ENCODE peak calls at places on chromosomes 3 and 15, in eight cellular contexts. One of them, this sample, is unnamed.

GRCh38 chr3:9396301-9396631 is 1.1 kb upstream of the SETD5 start:
- DNase-seq in D721Med: no peak
- DNase-seq in tibial artery: peak
- DNase-seq in astrocyte of the spinal cord: peak
- DNase-seq in neuronal stem cell: no peak
- DNase-seq in SK-N-MC: peak
- DNase-seq in memory B cell: no peak
- DNase-seq in CD4-positive, CD25-positive, alpha-beta regulatory T cell: no peak
- DNase-seq in this sample: peak

GRCh38 chr15:92654662-92655061 is 913 bp downstream of the FAM174B start:
- DNase-seq in neuronal stem cell: no peak
- DNase-seq in SK-N-MC: no peak
- DNase-seq in tibial artery: no peak
- DNase-seq in memory B cell: no peak
- DNase-seq in D721Med: no peak
- DNase-seq in CD4-positive, CD25-positive, alpha-beta regulatory T cell: no peak
- DNase-seq in astrocyte of the spinal cord: no peak
- DNase-seq in this sample: no peak

GRCh38 chr15:95636107-95636506 is 694.4 kb upstream of the NR2F2 start:
- DNase-seq in neuronal stem cell: no peak
- DNase-seq in tibial artery: no peak
- DNase-seq in SK-N-MC: no peak
- DNase-seq in memory B cell: no peak
- DNase-seq in astrocyte of the spinal cord: no peak
- DNase-seq in D721Med: no peak
- DNase-seq in CD4-positive, CD25-positive, alpha-beta regulatory T cell: no peak
- DNase-seq in this sample: no peak

GRCh38 chr3:101732240-101732641 is 7.8 kb downstream of the CEP97 start:
- DNase-seq in neuronal stem cell: no peak
- DNase-seq in memory B cell: no peak
- DNase-seq in astrocyte of the spinal cord: no peak
- DNase-seq in D721Med: no peak
- DNase-seq in tibial artery: no peak
- DNase-seq in SK-N-MC: no peak
- DNase-seq in CD4-positive, CD25-positive, alpha-beta regulatory T cell: no peak
- DNase-seq in this sample: no peak

GRCh38 chr3:112377418-112378071 is 44.6 kb downstream of the CD200 start:
- DNase-seq in memory B cell: no peak
- DNase-seq in tibial artery: no peak
- DNase-seq in astrocyte of the spinal cord: peak
- DNase-seq in SK-N-MC: no peak
- DNase-seq in CD4-positive, CD25-positive, alpha-beta regulatory T cell: no peak
- DNase-seq in D721Med: no peak
- DNase-seq in neuronal stem cell: no peak
- DNase-seq in this sample: peak

GRCh38 chr3:195250473-195251251 is 20.3 kb downstream of the XXYLT1 start:
- DNase-seq in tibial artery: peak
- DNase-seq in astrocyte of the spinal cord: peak
- DNase-seq in memory B cell: no peak
- DNase-seq in D721Med: no peak
- DNase-seq in CD4-positive, CD25-positive, alpha-beta regulatory T cell: no peak
- DNase-seq in SK-N-MC: no peak
- DNase-seq in neuronal stem cell: no peak
- DNase-seq in this sample: peak

GRCh38 chr3:57949779-57950618 is 58.2 kb upstream of the FLNB start:
- DNase-seq in CD4-positive, CD25-positive, alpha-beta regulatory T cell: no peak
- DNase-seq in memory B cell: no peak
- DNase-seq in astrocyte of the spinal cord: no peak
- DNase-seq in tibial artery: peak
- DNase-seq in neuronal stem cell: no peak
- DNase-seq in SK-N-MC: no peak
- DNase-seq in D721Med: no peak
- DNase-seq in this sample: no peak

GRCh38 chr15:69344238-69344637 is 45.5 kb downstream of the PAQR5 start:
- DNase-seq in D721Med: no peak
- DNase-seq in neuronal stem cell: no peak
- DNase-seq in CD4-positive, CD25-positive, alpha-beta regulatory T cell: no peak
- DNase-seq in SK-N-MC: no peak
- DNase-seq in memory B cell: no peak
- DNase-seq in astrocyte of the spinal cord: no peak
- DNase-seq in tibial artery: no peak
- DNase-seq in this sample: no peak

GRCh38 chr3:105495021-105495420 is 128.3 kb downstream of the ALCAM start:
- DNase-seq in neuronal stem cell: no peak
- DNase-seq in CD4-positive, CD25-positive, alpha-beta regulatory T cell: no peak
- DNase-seq in astrocyte of the spinal cord: no peak
- DNase-seq in tibial artery: no peak
- DNase-seq in D721Med: no peak
- DNase-seq in SK-N-MC: no peak
- DNase-seq in memory B cell: no peak
- DNase-seq in this sample: peak

GRCh38 chr15:83205725-83206324 is 1.8 kb downstream of the HDGFL3 start:
- DNase-seq in CD4-positive, CD25-positive, alpha-beta regulatory T cell: no peak
- DNase-seq in astrocyte of the spinal cord: peak
- DNase-seq in D721Med: no peak
- DNase-seq in neuronal stem cell: no peak
- DNase-seq in SK-N-MC: no peak
- DNase-seq in memory B cell: no peak
- DNase-seq in tibial artery: no peak
- DNase-seq in this sample: peak

GRCh38 chr3:115074502-115074901 is 72.6 kb downstream of the ZBTB20 start:
- DNase-seq in memory B cell: no peak
- DNase-seq in CD4-positive, CD25-positive, alpha-beta regulatory T cell: no peak
- DNase-seq in D721Med: no peak
- DNase-seq in SK-N-MC: no peak
- DNase-seq in tibial artery: no peak
- DNase-seq in neuronal stem cell: no peak
- DNase-seq in astrocyte of the spinal cord: peak
- DNase-seq in this sample: peak

GRCh38 chr3:123883656-123884257 is 375 bp downstream of the MYLK start:
- DNase-seq in D721Med: no peak
- DNase-seq in astrocyte of the spinal cord: peak
- DNase-seq in SK-N-MC: no peak
- DNase-seq in neuronal stem cell: peak
- DNase-seq in memory B cell: no peak
- DNase-seq in tibial artery: peak
- DNase-seq in CD4-positive, CD25-positive, alpha-beta regulatory T cell: no peak
- DNase-seq in this sample: no peak

GRCh38 chr3:52615178-52615577 is 70.5 kb downstream of the PBRM1 start:
- DNase-seq in tibial artery: no peak
- DNase-seq in D721Med: no peak
- DNase-seq in CD4-positive, CD25-positive, alpha-beta regulatory T cell: no peak
- DNase-seq in astrocyte of the spinal cord: no peak
- DNase-seq in neuronal stem cell: no peak
- DNase-seq in SK-N-MC: no peak
- DNase-seq in memory B cell: no peak
- DNase-seq in this sample: no peak

GRCh38 chr3:188860147-188860546 is 311.6 kb upstream of the TPRG1 start:
- DNase-seq in SK-N-MC: no peak
- DNase-seq in tibial artery: no peak
- DNase-seq in astrocyte of the spinal cord: peak
- DNase-seq in D721Med: no peak
- DNase-seq in memory B cell: no peak
- DNase-seq in neuronal stem cell: no peak
- DNase-seq in CD4-positive, CD25-positive, alpha-beta regulatory T cell: no peak
- DNase-seq in this sample: peak

GRCh38 chr15:88651293-88651692 is 12.5 kb downstream of the ISG20 start:
- DNase-seq in D721Med: no peak
- DNase-seq in CD4-positive, CD25-positive, alpha-beta regulatory T cell: no peak
- DNase-seq in memory B cell: no peak
- DNase-seq in tibial artery: no peak
- DNase-seq in neuronal stem cell: no peak
- DNase-seq in SK-N-MC: no peak
- DNase-seq in astrocyte of the spinal cord: no peak
- DNase-seq in this sample: no peak

GRCh38 chr15:56683925-56684324 is 49.4 kb downstream of the ZNF280D start:
- DNase-seq in CD4-positive, CD25-positive, alpha-beta regulatory T cell: no peak
- DNase-seq in tibial artery: no peak
- DNase-seq in SK-N-MC: no peak
- DNase-seq in D721Med: no peak
- DNase-seq in memory B cell: no peak
- DNase-seq in neuronal stem cell: no peak
- DNase-seq in astrocyte of the spinal cord: no peak
- DNase-seq in this sample: no peak

GRCh38 chr3:194265505-194265892 is 85.6 kb downstream of the CPN2 start:
- DNase-seq in memory B cell: no peak
- DNase-seq in SK-N-MC: no peak
- DNase-seq in D721Med: peak
- DNase-seq in CD4-positive, CD25-positive, alpha-beta regulatory T cell: no peak
- DNase-seq in astrocyte of the spinal cord: peak
- DNase-seq in neuronal stem cell: no peak
- DNase-seq in tibial artery: peak
- DNase-seq in this sample: peak

GRCh38 chr3:119559441-119559963 is at the start of gene CD80:
- DNase-seq in neuronal stem cell: no peak
- DNase-seq in SK-N-MC: peak
- DNase-seq in CD4-positive, CD25-positive, alpha-beta regulatory T cell: peak
- DNase-seq in tibial artery: no peak
- DNase-seq in astrocyte of the spinal cord: peak
- DNase-seq in D721Med: no peak
- DNase-seq in memory B cell: peak
- DNase-seq in this sample: peak

GRCh38 chr3:87488725-87489124 is 212.3 kb upstream of the POU1F1 start:
- DNase-seq in neuronal stem cell: no peak
- DNase-seq in SK-N-MC: no peak
- DNase-seq in astrocyte of the spinal cord: no peak
- DNase-seq in tibial artery: no peak
- DNase-seq in memory B cell: no peak
- DNase-seq in CD4-positive, CD25-positive, alpha-beta regulatory T cell: no peak
- DNase-seq in D721Med: no peak
- DNase-seq in this sample: no peak

GRCh38 chr15:61441901-61442300 is 212.8 kb upstream of the RORA start:
- DNase-seq in tibial artery: no peak
- DNase-seq in SK-N-MC: no peak
- DNase-seq in astrocyte of the spinal cord: no peak
- DNase-seq in CD4-positive, CD25-positive, alpha-beta regulatory T cell: no peak
- DNase-seq in D721Med: no peak
- DNase-seq in memory B cell: no peak
- DNase-seq in neuronal stem cell: no peak
- DNase-seq in this sample: no peak

GRCh38 chr15:39167114-39168058 is 413.5 kb upstream of the THBS1 start:
- DNase-seq in tibial artery: no peak
- DNase-seq in SK-N-MC: no peak
- DNase-seq in CD4-positive, CD25-positive, alpha-beta regulatory T cell: no peak
- DNase-seq in D721Med: no peak
- DNase-seq in neuronal stem cell: no peak
- DNase-seq in memory B cell: no peak
- DNase-seq in astrocyte of the spinal cord: no peak
- DNase-seq in this sample: no peak

GRCh38 chr15:92947071-92947730 is 47.1 kb downstream of the CHD2 start:
- DNase-seq in memory B cell: no peak
- DNase-seq in CD4-positive, CD25-positive, alpha-beta regulatory T cell: no peak
- DNase-seq in neuronal stem cell: no peak
- DNase-seq in SK-N-MC: no peak
- DNase-seq in tibial artery: no peak
- DNase-seq in D721Med: no peak
- DNase-seq in astrocyte of the spinal cord: no peak
- DNase-seq in this sample: no peak

GRCh38 chr3:155870945-155871745 is 695 bp downstream of the GMPS start:
- DNase-seq in astrocyte of the spinal cord: no peak
- DNase-seq in tibial artery: peak
- DNase-seq in SK-N-MC: no peak
- DNase-seq in CD4-positive, CD25-positive, alpha-beta regulatory T cell: peak
- DNase-seq in D721Med: no peak
- DNase-seq in memory B cell: peak
- DNase-seq in neuronal stem cell: peak
- DNase-seq in this sample: no peak

GRCh38 chr3:185207931-185208746 is 45.7 kb downstream of the EHHADH start:
- DNase-seq in SK-N-MC: no peak
- DNase-seq in D721Med: no peak
- DNase-seq in tibial artery: no peak
- DNase-seq in memory B cell: peak
- DNase-seq in neuronal stem cell: no peak
- DNase-seq in CD4-positive, CD25-positive, alpha-beta regulatory T cell: no peak
- DNase-seq in astrocyte of the spinal cord: peak
- DNase-seq in this sample: no peak

GRCh38 chr15:62920569-62921502 is 121.7 kb upstream of the TPM1 start:
- DNase-seq in astrocyte of the spinal cord: peak
- DNase-seq in SK-N-MC: no peak
- DNase-seq in neuronal stem cell: no peak
- DNase-seq in D721Med: no peak
- DNase-seq in tibial artery: no peak
- DNase-seq in CD4-positive, CD25-positive, alpha-beta regulatory T cell: no peak
- DNase-seq in memory B cell: no peak
- DNase-seq in this sample: peak

GRCh38 chr15:98134875-98135274 is 174.4 kb downstream of the ARRDC4 start:
- DNase-seq in D721Med: no peak
- DNase-seq in memory B cell: no peak
- DNase-seq in astrocyte of the spinal cord: no peak
- DNase-seq in tibial artery: no peak
- DNase-seq in SK-N-MC: no peak
- DNase-seq in CD4-positive, CD25-positive, alpha-beta regulatory T cell: no peak
- DNase-seq in neuronal stem cell: no peak
- DNase-seq in this sample: no peak

GRCh38 chr15:60660290-60661051 is 181.5 kb upstream of the ICE2 start:
- DNase-seq in astrocyte of the spinal cord: peak
- DNase-seq in D721Med: no peak
- DNase-seq in CD4-positive, CD25-positive, alpha-beta regulatory T cell: no peak
- DNase-seq in tibial artery: no peak
- DNase-seq in memory B cell: no peak
- DNase-seq in SK-N-MC: no peak
- DNase-seq in neuronal stem cell: no peak
- DNase-seq in this sample: peak

GRCh38 chr3:63908081-63908736 is 4.0 kb downstream of the SCAANT1 start:
- DNase-seq in astrocyte of the spinal cord: peak
- DNase-seq in D721Med: no peak
- DNase-seq in neuronal stem cell: no peak
- DNase-seq in SK-N-MC: no peak
- DNase-seq in CD4-positive, CD25-positive, alpha-beta regulatory T cell: no peak
- DNase-seq in tibial artery: no peak
- DNase-seq in memory B cell: no peak
- DNase-seq in this sample: no peak

GRCh38 chr3:77348244-77348855 is 308.5 kb downstream of the ROBO2 start:
- DNase-seq in CD4-positive, CD25-positive, alpha-beta regulatory T cell: no peak
- DNase-seq in neuronal stem cell: peak
- DNase-seq in D721Med: no peak
- DNase-seq in SK-N-MC: no peak
- DNase-seq in memory B cell: no peak
- DNase-seq in astrocyte of the spinal cord: peak
- DNase-seq in tibial artery: no peak
- DNase-seq in this sample: peak

GRCh38 chr3:126270145-126270811 is 86.9 kb downstream of the KLF15 start:
- DNase-seq in neuronal stem cell: no peak
- DNase-seq in astrocyte of the spinal cord: peak
- DNase-seq in SK-N-MC: no peak
- DNase-seq in CD4-positive, CD25-positive, alpha-beta regulatory T cell: no peak
- DNase-seq in D721Med: no peak
- DNase-seq in tibial artery: peak
- DNase-seq in memory B cell: no peak
- DNase-seq in this sample: no peak

GRCh38 chr3:123335007-123335670 is 113.8 kb downstream of the ADCY5 start:
- DNase-seq in D721Med: no peak
- DNase-seq in tibial artery: peak
- DNase-seq in memory B cell: no peak
- DNase-seq in astrocyte of the spinal cord: no peak
- DNase-seq in neuronal stem cell: no peak
- DNase-seq in CD4-positive, CD25-positive, alpha-beta regulatory T cell: no peak
- DNase-seq in SK-N-MC: no peak
- DNase-seq in this sample: no peak

GRCh38 chr3:120013481-120013880 is 80.8 kb downstream of the GSK3B start:
- DNase-seq in D721Med: no peak
- DNase-seq in CD4-positive, CD25-positive, alpha-beta regulatory T cell: no peak
- DNase-seq in tibial artery: no peak
- DNase-seq in neuronal stem cell: no peak
- DNase-seq in SK-N-MC: no peak
- DNase-seq in memory B cell: no peak
- DNase-seq in astrocyte of the spinal cord: peak
- DNase-seq in this sample: no peak

GRCh38 chr15:72472907-72473669 is 1.0 kb upstream of the ARIH1 start:
- DNase-seq in SK-N-MC: peak
- DNase-seq in astrocyte of the spinal cord: peak
- DNase-seq in memory B cell: no peak
- DNase-seq in tibial artery: no peak
- DNase-seq in CD4-positive, CD25-positive, alpha-beta regulatory T cell: peak
- DNase-seq in neuronal stem cell: peak
- DNase-seq in D721Med: no peak
- DNase-seq in this sample: no peak

GRCh38 chr3:182618085-182618732 is 175.1 kb upstream of the ATP11B start:
- DNase-seq in neuronal stem cell: peak
- DNase-seq in memory B cell: no peak
- DNase-seq in astrocyte of the spinal cord: peak
- DNase-seq in tibial artery: no peak
- DNase-seq in CD4-positive, CD25-positive, alpha-beta regulatory T cell: no peak
- DNase-seq in SK-N-MC: peak
- DNase-seq in D721Med: no peak
- DNase-seq in this sample: no peak

This sample was measured in brain microvascular endothelial cell.